ENCODE peak calls at places on chromosomes 1 and 21, in six cellular contexts. One of them, this sample, is unnamed.

GRCh38 chr1:175824079-175824478 is 80.7 kb upstream of the TNR start:
- DNase-seq in HFFc6: no peak
- DNase-seq in body of pancreas: peak
- DNase-seq in left lung: no peak
- DNase-seq in retinal pigment epithelial cell: no peak
- DNase-seq in ascending aorta: no peak
- DNase-seq in this sample: no peak

GRCh38 chr1:29363536-29363935 is 127.2 kb downstream of the PTPRU start:
- DNase-seq in HFFc6: no peak
- DNase-seq in body of pancreas: no peak
- DNase-seq in left lung: no peak
- DNase-seq in retinal pigment epithelial cell: no peak
- DNase-seq in ascending aorta: no peak
- DNase-seq in this sample: no peak

GRCh38 chr1:243596441-243597183 is 253.4 kb downstream of the AKT3 start:
- DNase-seq in HFFc6: peak
- DNase-seq in body of pancreas: no peak
- DNase-seq in left lung: no peak
- DNase-seq in retinal pigment epithelial cell: peak
- DNase-seq in ascending aorta: no peak
- DNase-seq in this sample: peak

GRCh38 chr1:201335174-201335870 is 42.2 kb downstream of the TNNT2 start:
- DNase-seq in HFFc6: no peak
- DNase-seq in body of pancreas: no peak
- DNase-seq in left lung: no peak
- DNase-seq in retinal pigment epithelial cell: no peak
- DNase-seq in ascending aorta: no peak
- DNase-seq in this sample: no peak

GRCh38 chr1:32988665-32989064 is 24.1 kb upstream of the RNF19B start:
- DNase-seq in HFFc6: peak
- DNase-seq in body of pancreas: no peak
- DNase-seq in left lung: no peak
- DNase-seq in retinal pigment epithelial cell: peak
- DNase-seq in ascending aorta: no peak
- DNase-seq in this sample: no peak

GRCh38 chr1:201283836-201284553 is 689 bp downstream of the PKP1 start:
- DNase-seq in HFFc6: no peak
- DNase-seq in body of pancreas: no peak
- DNase-seq in left lung: peak
- DNase-seq in retinal pigment epithelial cell: no peak
- DNase-seq in ascending aorta: no peak
- DNase-seq in this sample: no peak

GRCh38 chr1:51421961-51422360 is 91.6 kb upstream of the TTC39A start:
- DNase-seq in HFFc6: peak
- DNase-seq in body of pancreas: no peak
- DNase-seq in left lung: no peak
- DNase-seq in retinal pigment epithelial cell: peak
- DNase-seq in ascending aorta: no peak
- DNase-seq in this sample: peak

GRCh38 chr1:25793585-25794170 is 6.3 kb upstream of the SELENON start:
- DNase-seq in HFFc6: no peak
- DNase-seq in body of pancreas: no peak
- DNase-seq in left lung: no peak
- DNase-seq in retinal pigment epithelial cell: no peak
- DNase-seq in ascending aorta: no peak
- DNase-seq in this sample: no peak

GRCh38 chr1:41149570-41149969 is 92.5 kb downstream of the SCMH1 start:
- DNase-seq in HFFc6: no peak
- DNase-seq in body of pancreas: no peak
- DNase-seq in left lung: no peak
- DNase-seq in retinal pigment epithelial cell: no peak
- DNase-seq in ascending aorta: no peak
- DNase-seq in this sample: no peak

GRCh38 chr1:47755368-47755990 is 241.7 kb downstream of the TRABD2B start:
- DNase-seq in HFFc6: no peak
- DNase-seq in body of pancreas: peak
- DNase-seq in left lung: peak
- DNase-seq in retinal pigment epithelial cell: no peak
- DNase-seq in ascending aorta: no peak
- DNase-seq in this sample: no peak

GRCh38 chr21:40425981-40426380 is 421.0 kb downstream of the DSCAM start:
- DNase-seq in HFFc6: no peak
- DNase-seq in body of pancreas: no peak
- DNase-seq in left lung: no peak
- DNase-seq in retinal pigment epithelial cell: no peak
- DNase-seq in ascending aorta: no peak
- DNase-seq in this sample: no peak

GRCh38 chr1:43319288-43319687 is 18.3 kb upstream of the MPL start:
- DNase-seq in HFFc6: no peak
- DNase-seq in body of pancreas: no peak
- DNase-seq in left lung: peak
- DNase-seq in retinal pigment epithelial cell: no peak
- DNase-seq in ascending aorta: no peak
- DNase-seq in this sample: no peak

GRCh38 chr1:110150330-110151174 is at the start of gene SLC6A17:
- DNase-seq in HFFc6: peak
- DNase-seq in body of pancreas: peak
- DNase-seq in left lung: no peak
- DNase-seq in retinal pigment epithelial cell: no peak
- DNase-seq in ascending aorta: no peak
- DNase-seq in this sample: no peak

GRCh38 chr1:207868769-207869721 is 41.9 kb downstream of the CD34 start:
- DNase-seq in HFFc6: peak
- DNase-seq in body of pancreas: peak
- DNase-seq in left lung: peak
- DNase-seq in retinal pigment epithelial cell: peak
- DNase-seq in ascending aorta: no peak
- DNase-seq in this sample: no peak

GRCh38 chr21:32298148-32298559 is 501 bp upstream of the MRAP start:
- DNase-seq in HFFc6: no peak
- DNase-seq in body of pancreas: no peak
- DNase-seq in left lung: no peak
- DNase-seq in retinal pigment epithelial cell: no peak
- DNase-seq in ascending aorta: no peak
- DNase-seq in this sample: no peak

GRCh38 chr1:108541856-108542255 is 18.0 kb upstream of the EEIG2 start:
- DNase-seq in HFFc6: no peak
- DNase-seq in body of pancreas: no peak
- DNase-seq in left lung: no peak
- DNase-seq in retinal pigment epithelial cell: no peak
- DNase-seq in ascending aorta: no peak
- DNase-seq in this sample: no peak

GRCh38 chr1:156582388-156583022 is 3.0 kb downstream of the TTC24 start:
- DNase-seq in HFFc6: no peak
- DNase-seq in body of pancreas: no peak
- DNase-seq in left lung: no peak
- DNase-seq in retinal pigment epithelial cell: no peak
- DNase-seq in ascending aorta: no peak
- DNase-seq in this sample: no peak

GRCh38 chr1:230145953-230146476 is 79.0 kb downstream of the GALNT2 start:
- DNase-seq in HFFc6: no peak
- DNase-seq in body of pancreas: no peak
- DNase-seq in left lung: no peak
- DNase-seq in retinal pigment epithelial cell: no peak
- DNase-seq in ascending aorta: no peak
- DNase-seq in this sample: no peak

GRCh38 chr1:212908971-212909370 is 41.4 kb upstream of the VASH2 start:
- DNase-seq in HFFc6: no peak
- DNase-seq in body of pancreas: no peak
- DNase-seq in left lung: no peak
- DNase-seq in retinal pigment epithelial cell: no peak
- DNase-seq in ascending aorta: no peak
- DNase-seq in this sample: no peak

GRCh38 chr1:167490765-167491164 is 27.6 kb downstream of the CD247 start:
- DNase-seq in HFFc6: no peak
- DNase-seq in body of pancreas: no peak
- DNase-seq in left lung: no peak
- DNase-seq in retinal pigment epithelial cell: no peak
- DNase-seq in ascending aorta: no peak
- DNase-seq in this sample: no peak

GRCh38 chr1:200628223-200628868 is 7.8 kb upstream of the KIF14 start:
- DNase-seq in HFFc6: no peak
- DNase-seq in body of pancreas: no peak
- DNase-seq in left lung: no peak
- DNase-seq in retinal pigment epithelial cell: no peak
- DNase-seq in ascending aorta: no peak
- DNase-seq in this sample: no peak

GRCh38 chr1:12453400-12454343 is 164.3 kb downstream of the DHRS3 start:
- DNase-seq in HFFc6: no peak
- DNase-seq in body of pancreas: no peak
- DNase-seq in left lung: no peak
- DNase-seq in retinal pigment epithelial cell: no peak
- DNase-seq in ascending aorta: no peak
- DNase-seq in this sample: no peak

GRCh38 chr1:12452262-12452661 is 165.7 kb downstream of the DHRS3 start:
- DNase-seq in HFFc6: no peak
- DNase-seq in body of pancreas: no peak
- DNase-seq in left lung: no peak
- DNase-seq in retinal pigment epithelial cell: no peak
- DNase-seq in ascending aorta: no peak
- DNase-seq in this sample: no peak

GRCh38 chr1:12457771-12458170 is 160.2 kb downstream of the DHRS3 start:
- DNase-seq in HFFc6: no peak
- DNase-seq in body of pancreas: no peak
- DNase-seq in left lung: no peak
- DNase-seq in retinal pigment epithelial cell: no peak
- DNase-seq in ascending aorta: no peak
- DNase-seq in this sample: peak

GRCh38 chr1:12456979-12457378 is 161.0 kb downstream of the DHRS3 start:
- DNase-seq in HFFc6: peak
- DNase-seq in body of pancreas: no peak
- DNase-seq in left lung: no peak
- DNase-seq in retinal pigment epithelial cell: no peak
- DNase-seq in ascending aorta: no peak
- DNase-seq in this sample: no peak

GRCh38 chr1:12454406-12455391 is 163.3 kb downstream of the DHRS3 start:
- DNase-seq in HFFc6: peak
- DNase-seq in body of pancreas: no peak
- DNase-seq in left lung: no peak
- DNase-seq in retinal pigment epithelial cell: peak
- DNase-seq in ascending aorta: no peak
- DNase-seq in this sample: peak
- TF ChIP-seq CTCF in HFFc6: no peak
- TF ChIP-seq CTCF in body of pancreas: no peak
- TF ChIP-seq CTCF in left lung: no peak
- TF ChIP-seq CTCF in retinal pigment epithelial cell: peak
- TF ChIP-seq CTCF in ascending aorta: no peak
- TF ChIP-seq CTCF in this sample: peak

DNA sequence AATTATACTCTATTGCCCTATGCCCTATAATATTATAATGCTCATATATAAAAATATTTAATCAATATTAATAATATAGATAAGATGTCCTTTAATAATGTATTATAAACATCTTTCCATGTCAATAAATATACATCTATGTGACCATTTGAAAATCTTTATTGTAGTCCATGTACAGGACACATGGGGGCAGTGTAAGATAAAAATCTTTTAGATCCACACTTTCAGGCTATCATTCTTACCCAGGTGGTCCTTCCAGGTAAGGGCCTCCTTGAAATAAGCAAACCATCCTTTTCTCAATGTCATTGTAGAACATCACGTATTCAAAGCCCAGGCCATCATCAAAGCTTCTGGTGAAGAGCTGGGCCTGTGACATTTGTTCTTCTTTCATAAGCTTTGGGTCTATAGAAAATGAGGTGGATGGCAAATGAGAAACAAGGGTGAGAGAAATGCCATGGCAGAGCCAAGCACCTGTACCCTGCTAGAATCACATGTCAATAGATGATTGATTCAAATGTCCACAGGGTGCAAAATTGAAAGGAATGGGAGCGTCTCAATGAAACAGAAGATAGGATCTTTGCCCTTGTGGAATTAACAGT is 20.2 kb downstream of the THEM4 start:
- DNase-seq in HFFc6: no peak
- DNase-seq in body of pancreas: no peak
- DNase-seq in left lung: no peak
- DNase-seq in retinal pigment epithelial cell: no peak
- DNase-seq in ascending aorta: no peak
- DNase-seq in this sample: no peak
- TF ChIP-seq CTCF in HFFc6: peak
- TF ChIP-seq CTCF in body of pancreas: peak
- TF ChIP-seq CTCF in left lung: no peak
- TF ChIP-seq CTCF in retinal pigment epithelial cell: peak
- TF ChIP-seq CTCF in ascending aorta: no peak
- TF ChIP-seq CTCF in this sample: peak

GRCh38 chr1:3469849-3470649 is 15.6 kb downstream of the ARHGEF16 start:
- DNase-seq in HFFc6: no peak
- DNase-seq in body of pancreas: no peak
- DNase-seq in left lung: peak
- DNase-seq in retinal pigment epithelial cell: no peak
- DNase-seq in ascending aorta: no peak
- DNase-seq in this sample: no peak

GRCh38 chr1:3472906-3473305 is 18.4 kb downstream of the ARHGEF16 start:
- DNase-seq in HFFc6: no peak
- DNase-seq in body of pancreas: no peak
- DNase-seq in left lung: peak
- DNase-seq in retinal pigment epithelial cell: no peak
- DNase-seq in ascending aorta: no peak
- DNase-seq in this sample: no peak

GRCh38 chr1:3472088-3472850 is 17.8 kb downstream of the ARHGEF16 start:
- DNase-seq in HFFc6: no peak
- DNase-seq in body of pancreas: no peak
- DNase-seq in left lung: peak
- DNase-seq in retinal pigment epithelial cell: no peak
- DNase-seq in ascending aorta: no peak
- DNase-seq in this sample: no peak

GRCh38 chr1:3470650-3471355 is 16.3 kb downstream of the ARHGEF16 start:
- DNase-seq in HFFc6: no peak
- DNase-seq in body of pancreas: no peak
- DNase-seq in left lung: peak
- DNase-seq in retinal pigment epithelial cell: peak
- DNase-seq in ascending aorta: no peak
- DNase-seq in this sample: no peak

GRCh38 chr1:3471356-3472087 is 17.1 kb downstream of the ARHGEF16 start:
- DNase-seq in HFFc6: peak
- DNase-seq in body of pancreas: no peak
- DNase-seq in left lung: peak
- DNase-seq in retinal pigment epithelial cell: no peak
- DNase-seq in ascending aorta: no peak
- DNase-seq in this sample: no peak
- TF ChIP-seq CTCF in HFFc6: peak
- TF ChIP-seq CTCF in body of pancreas: no peak
- TF ChIP-seq CTCF in left lung: no peak
- TF ChIP-seq CTCF in retinal pigment epithelial cell: peak
- TF ChIP-seq CTCF in ascending aorta: no peak
- TF ChIP-seq CTCF in this sample: peak

GRCh38 chr1:193753038-193753756 is 566.8 kb upstream of the B3GALT2 start:
- DNase-seq in HFFc6: no peak
- DNase-seq in body of pancreas: no peak
- DNase-seq in left lung: no peak
- DNase-seq in retinal pigment epithelial cell: no peak
- DNase-seq in ascending aorta: no peak
- DNase-seq in this sample: no peak

GRCh38 chr1:193755441-193755840 is 569.0 kb upstream of the B3GALT2 start:
- DNase-seq in HFFc6: no peak
- DNase-seq in body of pancreas: no peak
- DNase-seq in left lung: no peak
- DNase-seq in retinal pigment epithelial cell: no peak
- DNase-seq in ascending aorta: no peak
- DNase-seq in this sample: no peak

GRCh38 chr1:193749868-193750267 is 563.5 kb upstream of the B3GALT2 start:
- DNase-seq in HFFc6: no peak
- DNase-seq in body of pancreas: no peak
- DNase-seq in left lung: no peak
- DNase-seq in retinal pigment epithelial cell: no peak
- DNase-seq in ascending aorta: no peak
- DNase-seq in this sample: no peak

GRCh38 chr1:193754732-193755427 is 568.5 kb upstream of the B3GALT2 start:
- DNase-seq in HFFc6: no peak
- DNase-seq in body of pancreas: no peak
- DNase-seq in left lung: no peak
- DNase-seq in retinal pigment epithelial cell: no peak
- DNase-seq in ascending aorta: no peak
- DNase-seq in this sample: no peak
- TF ChIP-seq CTCF in HFFc6: peak
- TF ChIP-seq CTCF in body of pancreas: peak
- TF ChIP-seq CTCF in left lung: no peak
- TF ChIP-seq CTCF in retinal pigment epithelial cell: peak
- TF ChIP-seq CTCF in ascending aorta: no peak
- TF ChIP-seq CTCF in this sample: no peak